ENCODE peak calls at places on chromosomes 3 and 15, in nine cellular contexts. E is mucosa of descending colon, H is lung, N is right atrium auricular region, L is heart left ventricle, V is uterus, R is thoracic aorta, X is H1, Y is suprapubic skin. T is an unnamed sample.

GRCh38 chr3:128665362-128666021 is 14.9 kb upstream of the RPN1 start:
- DNase-seq in E (no peak), H (no peak), N (no peak), L (no peak), V (no peak), R (no peak), X (no peak), Y (no peak), T (no peak)

GRCh38 chr3:11120091-11120845 is 34.0 kb upstream of the HRH1 start:
- DNase-seq in E (no peak), H (no peak), N (peak; percentile 53), L (no peak), V (no peak), R (no peak), X (no peak), Y (no peak), T (no peak)

GRCh38 chr3:67654099-67654831 is at the start of gene SUCLG2:
- DNase-seq in E (peak; percentile 94), H (peak; percentile 94), N (peak; percentile 93), L (peak; percentile 95), V (peak; percentile 87), R (peak; percentile 86), X (peak; percentile 87), Y (peak; percentile 98), T (peak; percentile 12)

GRCh38 chr15:74428442-74428787 is 5.3 kb downstream of the SEMA7A start:
- DNase-seq in E (no peak), H (no peak), N (no peak), L (no peak), V (no peak), R (no peak), X (no peak), Y (no peak), T (no peak)

GRCh38 chr3:11898611-11899325 is 52.1 kb upstream of the TAMM41 start:
- DNase-seq in E (no peak), H (no peak), N (no peak), L (no peak), V (no peak), R (no peak), X (no peak), Y (no peak), T (no peak)

GRCh38 chr15:101305820-101306255 is 10.8 kb upstream of the SNRPA1 start:
- DNase-seq in E (no peak), H (no peak), N (peak; percentile 34), L (no peak), V (no peak), R (no peak), X (peak; percentile 39), Y (no peak), T (no peak)

GRCh38 chr3:157606392-157607197 is 103.4 kb upstream of the VEPH1 start:
- DNase-seq in E (peak; percentile 67), H (peak; percentile 50), N (peak; percentile 71), L (peak; percentile 54), V (peak; percentile 51), R (no peak), X (peak; percentile 94), Y (no peak), T (peak; percentile 24)

GRCh38 chr3:176950743-176951142 is 246.5 kb downstream of the TBL1XR1 start:
- DNase-seq in E (no peak), H (no peak), N (no peak), L (no peak), V (no peak), R (no peak), X (no peak), Y (no peak), T (peak; percentile 41)

GRCh38 chr3:129602730-129603560 is 3.5 kb downstream of the PLXND1 start:
- DNase-seq in E (no peak), H (peak; percentile 78), N (peak; percentile 92), L (peak; percentile 89), V (peak; percentile 92), R (peak; percentile 58), X (no peak), Y (peak; percentile 93), T (no peak)

GRCh38 chr3:161117646-161118045 is 12.5 kb upstream of the B3GALNT1 start:
- DNase-seq in E (no peak), H (no peak), N (no peak), L (no peak), V (no peak), R (no peak), X (no peak), Y (no peak), T (no peak)

GRCh38 chr3:176906046-176906905 is 291.0 kb downstream of the TBL1XR1 start:
- DNase-seq in E (no peak), H (peak; percentile 33), N (no peak), L (no peak), V (no peak), R (no peak), X (no peak), Y (no peak), T (no peak)

GRCh38 chr3:67113802-67114407 is 115.8 kb downstream of the KBTBD8 start:
- DNase-seq in E (peak; percentile 93), H (peak; percentile 81), N (peak; percentile 74), L (peak; percentile 60), V (peak; percentile 27), R (peak; percentile 60), X (peak; percentile 93), Y (no peak), T (peak; percentile 74)

GRCh38 chr15:97893988-97894387 is 66.5 kb upstream of the ARRDC4 start:
- DNase-seq in E (no peak), H (no peak), N (no peak), L (no peak), V (no peak), R (no peak), X (no peak), Y (no peak), T (no peak)

GRCh38 chr3:51934139-51934850 is 7.4 kb downstream of the RRP9 start:
- DNase-seq in E (no peak), H (no peak), N (peak; percentile 28), L (no peak), V (no peak), R (no peak), X (no peak), Y (peak; percentile 75), T (no peak)

GRCh38 chr3:176574736-176575135 is 622.5 kb downstream of the TBL1XR1 start:
- DNase-seq in E (no peak), H (no peak), N (no peak), L (no peak), V (no peak), R (no peak), X (no peak), Y (no peak), T (no peak)

GRCh38 chr15:88604972-88605506 is 16.1 kb upstream of the AEN start:
- DNase-seq in E (no peak), H (no peak), N (no peak), L (no peak), V (no peak), R (no peak), X (no peak), Y (no peak), T (no peak)

GRCh38 chr3:21913791-21914190 is 162.8 kb upstream of the ZNF385D start:
- DNase-seq in E (no peak), H (no peak), N (no peak), L (no peak), V (no peak), R (no peak), X (no peak), Y (no peak), T (no peak)

GRCh38 chr3:190830031-190830430 is 32.5 kb downstream of the GMNC start:
- DNase-seq in E (no peak), H (no peak), N (no peak), L (no peak), V (no peak), R (no peak), X (no peak), Y (no peak), T (no peak)

GRCh38 chr3:160180581-160181216 is 44.5 kb upstream of the C3orf80 start:
- DNase-seq in E (peak; percentile 13), H (no peak), N (peak; percentile 58), L (no peak), V (peak; percentile 46), R (no peak), X (peak; percentile 11), Y (no peak), T (no peak)

DNA sequence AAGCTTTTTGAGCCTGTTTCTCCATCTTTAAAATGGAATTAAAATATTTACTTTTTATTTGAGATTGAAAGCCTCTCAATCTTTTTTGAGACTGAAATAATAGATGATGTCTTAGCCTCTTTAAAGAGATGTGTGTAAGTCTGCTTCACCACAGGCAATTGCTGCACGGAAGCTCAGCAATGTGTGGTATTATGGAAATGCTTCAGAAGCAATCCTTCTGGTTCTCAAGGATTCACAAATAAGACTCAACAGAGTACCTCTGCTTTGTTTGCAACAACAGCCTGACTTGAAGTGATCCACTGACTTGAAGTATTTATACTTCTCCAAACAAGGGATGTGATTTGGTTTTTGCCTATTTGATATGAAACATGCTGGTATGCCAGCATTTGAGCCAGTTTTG is 332.0 kb upstream of the RASGRP1 start:
- DNase-seq in E (no peak), H (no peak), N (no peak), L (no peak), V (no peak), R (no peak), X (no peak), Y (no peak), T (no peak)
- H3K4me1 ChIP-seq in E (peaks cover 10% of the 10 kb centered on the region), H (peaks cover 3% of the 10 kb centered on the region), N (no peaks in the 10 kb centered on the region), L (peaks cover 6% of the 10 kb centered on the region), V (no peaks in the 10 kb centered on the region), R (no peaks in the 10 kb centered on the region), X (no peaks in the 10 kb centered on the region), Y (peaks cover 7% of the 10 kb centered on the region), T (peaks cover 3% of the 10 kb centered on the region)

DNA sequence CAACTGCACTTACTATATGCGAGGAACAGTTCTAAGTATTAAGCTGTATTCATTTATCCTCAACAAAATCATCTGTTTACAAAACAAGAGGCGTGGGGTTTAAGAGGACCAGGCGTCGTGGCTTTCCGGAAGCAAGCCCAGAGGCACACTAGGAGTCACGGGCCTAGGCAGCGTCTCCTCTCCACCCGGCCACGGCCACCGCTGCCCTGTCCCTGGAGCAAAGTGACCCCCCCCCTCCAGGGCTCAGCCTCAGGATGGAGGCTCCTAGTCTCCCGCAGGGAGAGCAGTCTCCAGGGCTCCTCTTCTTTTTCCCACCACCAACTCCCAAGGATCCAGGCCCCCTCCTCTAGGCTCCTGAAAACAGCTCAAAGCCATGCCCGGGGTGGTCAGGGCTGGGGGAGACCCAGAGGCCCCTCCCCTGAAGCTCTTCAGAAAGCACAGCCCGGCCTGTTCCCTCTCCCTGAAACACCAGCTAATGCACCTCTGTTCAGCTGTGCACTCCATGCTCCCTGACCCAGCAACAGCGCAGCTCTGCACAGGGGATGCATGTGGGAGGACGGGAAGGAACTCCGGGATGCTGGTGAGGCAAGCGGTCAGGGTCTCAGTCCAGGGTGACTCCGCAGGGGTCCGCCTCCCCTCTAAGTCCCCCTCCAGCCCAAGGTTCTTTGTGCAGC is 16.8 kb downstream of the TNK2 start:
- DNase-seq in E (no peak), H (no peak), N (no peak), L (no peak), V (no peak), R (no peak), X (no peak), Y (no peak), T (no peak)
- TF ChIP-seq CTCF in E (no peak), H (no peak), N (no peak), L (no peak), V (no peak), R (no peak), X (no peak), Y (no peak), T (no peak)

GRCh38 chr3:126527006-126527405 is 3.1 kb downstream of the CHST13 start:
- DNase-seq in E (no peak), H (no peak), N (no peak), L (peak; percentile 5), V (no peak), R (no peak), X (no peak), Y (no peak), T (no peak)
- H3K4me1 ChIP-seq in E (peaks cover 11% of the 10 kb centered on the region), H (no peaks in the 10 kb centered on the region), N (no peaks in the 10 kb centered on the region), L (peaks cover 11% of the 10 kb centered on the region), V (no peaks in the 10 kb centered on the region), R (peaks cover 4% of the 10 kb centered on the region), X (peaks cover 7% of the 10 kb centered on the region), Y (peaks cover 14% of the 10 kb centered on the region), T (peaks cover 4% of the 10 kb centered on the region)

GRCh38 chr3:69439683-69440270 is 53.9 kb upstream of the FRMD4B start:
- DNase-seq in E (no peak), H (no peak), N (no peak), L (no peak), V (no peak), R (no peak), X (no peak), Y (no peak), T (no peak)
- TF ChIP-seq CTCF in E (no peak), H (peak; percentile 9), N (peak; percentile 78), L (peak; percentile 64), V (peak; percentile 48), R (peak; percentile 60), X (no peak), Y (peak; percentile 55), T (peak; percentile 61)